ENCODE peak calls at places on chromosome 16, in five cellular contexts. N, P, L, Q and M are unnamed samples.

GRCh38 chr16:35752773-35753558 is 2293.6 kb downstream of the TP53TG3F start:
- DNase-seq in P (no peak), Q (no peak), N (no peak), L (no peak), M (no peak)

GRCh38 chr16:76766538-76766937 is 424.5 kb upstream of the MON1B start:
- DNase-seq in N (no peak), Q (no peak), L (no peak), P (no peak), M (no peak)

GRCh38 chr16:6483634-6484033 is 849.0 kb upstream of the RBFOX1 start:
- DNase-seq in P (no peak), Q (no peak), N (no peak), L (peak), M (no peak)

GRCh38 chr16:66357523-66357928 is 9.0 kb upstream of the CDH5 start:
- DNase-seq in N (peak), Q (peak), P (peak), L (peak), M (peak)

GRCh38 chr16:77431131-77431670 is 3.6 kb downstream of the ADAMTS18 start:
- DNase-seq in P (no peak), L (no peak), N (no peak), Q (no peak), M (no peak)

GRCh38 chr16:46812781-46813555 is 18.0 kb downstream of the C16orf87 start:
- DNase-seq in N (no peak), Q (no peak), P (no peak), L (no peak), M (no peak)

GRCh38 chr16:16915771-16916170 is 536.8 kb downstream of the NPIPA7 start:
- DNase-seq in L (no peak), P (no peak), N (no peak), Q (no peak), M (no peak)

GRCh38 chr16:30980959-30981358 is 4.0 kb upstream of the HSD3B7 start:
- DNase-seq in Q (no peak), L (no peak), N (no peak), P (no peak), M (no peak)

GRCh38 chr16:48860341-48860740 is 250.4 kb upstream of the N4BP1 start:
- DNase-seq in N (no peak), P (no peak), Q (no peak), L (no peak), M (no peak)

GRCh38 chr16:11632455-11632921 is 35.8 kb upstream of the SNN start:
- DNase-seq in P (no peak), Q (no peak), N (no peak), L (no peak), M (no peak)

GRCh38 chr16:67028167-67028554 is 788 bp upstream of the CBFB start:
- DNase-seq in P (no peak), L (no peak), Q (no peak), N (no peak), M (no peak)

DNA sequence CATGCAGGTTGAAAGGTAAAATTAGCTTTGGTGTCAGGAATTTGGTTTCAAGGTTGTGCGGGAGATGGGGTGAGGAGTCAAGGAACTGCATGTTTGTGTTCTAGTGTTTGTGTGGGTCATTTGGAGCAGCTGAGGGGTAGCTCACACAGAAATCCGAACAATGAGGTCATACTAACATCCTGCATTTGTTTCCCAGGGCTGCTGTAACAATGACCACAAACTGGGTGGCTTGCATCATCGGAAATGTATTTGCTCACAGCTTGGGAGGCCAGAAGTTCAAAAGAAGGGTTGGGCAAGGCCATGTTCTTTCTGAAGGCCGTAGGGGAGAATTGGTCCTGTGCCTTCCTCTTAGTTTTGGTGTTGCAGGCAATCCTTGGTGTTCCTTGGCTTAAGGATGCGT is 287.4 kb downstream of the HAPSTR1 start:
- DNase-seq in P (no peak), Q (no peak), N (no peak), L (no peak), M (no peak)
- TF ChIP-seq JUND in P (no peak), Q (no peak), N (no peak), L (no peak), M (no peak)

DNA sequence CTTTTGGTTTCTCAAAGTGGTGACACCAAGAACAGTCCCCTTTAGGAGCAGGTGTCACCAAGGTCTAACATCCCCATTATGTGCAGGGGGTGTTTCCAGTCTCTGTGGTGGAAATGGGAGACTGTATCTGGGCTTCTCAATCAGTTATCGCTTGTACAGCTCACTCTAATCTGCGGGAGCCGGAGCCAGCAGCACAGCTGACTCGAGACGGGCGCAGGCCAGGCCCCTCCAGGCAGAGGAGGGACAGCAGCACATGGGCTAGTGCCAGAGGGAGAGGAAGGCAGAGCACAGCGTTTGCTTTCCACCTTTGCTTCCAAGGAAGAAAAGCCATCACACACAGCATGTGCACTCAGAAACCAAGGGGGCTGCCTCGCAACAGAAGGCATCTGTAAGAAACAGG is 91.2 kb upstream of the CREBBP start:
- DNase-seq in L (no peak), N (no peak), P (no peak), Q (no peak), M (no peak)
- TF ChIP-seq JUND in L (no peak), N (no peak), P (no peak), Q (no peak), M (no peak)

GRCh38 chr16:85436636-85437160 is 176.4 kb upstream of the GSE1 start:
- DNase-seq in N (peak), L (no peak), Q (peak), P (no peak), M (no peak)
- TF ChIP-seq JUND in N (no peak), L (no peak), Q (no peak), P (no peak), M (no peak)

GRCh38 chr16:13244770-13245169 is 343.4 kb downstream of the SHISA9 start:
- DNase-seq in Q (no peak), L (no peak), P (no peak), N (no peak), M (no peak)

GRCh38 chr16:13242201-13242600 is 340.8 kb downstream of the SHISA9 start:
- DNase-seq in P (no peak), L (no peak), Q (no peak), N (no peak), M (no peak)

DNA sequence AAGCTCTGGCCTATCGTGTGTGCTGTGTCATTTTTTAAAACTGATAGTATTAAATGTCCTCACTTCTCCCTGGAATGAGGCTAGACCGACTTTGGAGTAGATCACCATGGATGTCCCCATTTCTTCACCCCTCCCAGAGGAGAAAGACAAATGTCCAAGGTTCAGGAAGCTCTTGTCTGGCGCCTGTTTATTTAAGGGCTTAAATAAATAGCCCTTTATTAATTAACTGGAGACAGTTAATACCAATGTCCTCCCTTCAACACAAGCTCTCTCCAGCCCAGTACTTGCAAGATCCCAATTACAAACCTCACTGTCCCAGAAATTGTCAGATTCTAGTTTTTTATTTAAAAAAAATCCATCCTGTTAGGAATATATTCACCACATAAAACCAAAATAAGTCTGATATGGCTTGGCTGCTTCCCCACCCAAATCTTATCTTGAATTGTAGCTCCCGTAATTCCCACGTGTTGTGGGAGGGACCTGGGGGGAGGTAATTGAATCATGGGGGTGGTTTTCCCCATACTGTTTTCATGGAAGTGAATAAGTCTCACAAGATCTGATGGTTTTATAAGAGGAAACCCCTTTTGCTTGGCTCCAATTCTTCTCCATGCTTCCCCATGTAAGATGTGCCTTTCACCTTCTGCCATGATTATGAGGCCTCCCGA is 344.4 kb downstream of the SHISA9 start:
- DNase-seq in L (no peak), Q (no peak), N (no peak), P (no peak), M (no peak)
- TF ChIP-seq JUND in L (no peak), Q (no peak), N (no peak), P (no peak), M (no peak)

GRCh38 chr16:85007815-85008214 is 3.5 kb downstream of the ZDHHC7 start:
- DNase-seq in L (no peak), Q (no peak), N (no peak), P (no peak), M (no peak)

GRCh38 chr16:85005278-85006069 is 5.9 kb downstream of the ZDHHC7 start:
- DNase-seq in Q (no peak), N (no peak), L (no peak), P (no peak), M (peak)

GRCh38 chr16:85008267-85008666 is 3.1 kb downstream of the ZDHHC7 start:
- DNase-seq in P (no peak), Q (no peak), N (no peak), L (no peak), M (no peak)

GRCh38 chr16:85004587-85005205 is 6.6 kb downstream of the ZDHHC7 start:
- DNase-seq in P (no peak), N (no peak), Q (no peak), L (no peak), M (peak)

GRCh38 chr16:85006639-85007038 is 4.7 kb downstream of the ZDHHC7 start:
- DNase-seq in Q (no peak), P (no peak), N (no peak), L (no peak), M (no peak)
- TF ChIP-seq JUND in Q (no peak), P (no peak), N (no peak), L (no peak), M (no peak)